ENCODE peak calls at places on chromosomes 5 and 9, in seven cellular contexts. M is heart left ventricle; F is IMR-90; G is left ventricle myocardium inferior; T is CD8-positive, alpha-beta T cell; L is endodermal cell; R is brain microvascular endothelial cell. E is an unnamed sample.

GRCh38 chr5:59768204-59769040 is 125.1 kb downstream of the PDE4D start:
- DNase-seq in T (no peak), M (peak; percentile 51), R (peak; percentile 83), G (peak; percentile 25), L (peak; percentile 75), F (peak; percentile 33), E (peak; percentile 95)

GRCh38 chr9:97860451-97861147 is 7.6 kb downstream of the FOXE1 start:
- DNase-seq in F (no peak), G (no peak), L (peak; percentile 43), R (no peak), T (no peak), M (no peak), E (no peak)

GRCh38 chr5:172872997-172873491 is 39.0 kb downstream of the ERGIC1 start:
- DNase-seq in M (peak; percentile 93), G (peak; percentile 85), R (peak; percentile 68), T (no peak), L (no peak), F (peak; percentile 64), E (no peak)

GRCh38 chr9:4836676-4837075 is 43.9 kb downstream of the RCL1 start:
- DNase-seq in T (no peak), M (no peak), F (peak; percentile 34), L (no peak), G (no peak), R (peak; percentile 53), E (no peak)

GRCh38 chr5:156883316-156883875 is 33.3 kb downstream of the PPP1R2B start:
- DNase-seq in L (no peak), M (no peak), G (no peak), F (no peak), R (no peak), T (no peak), E (no peak)

GRCh38 chr5:87434461-87434860 is 21.7 kb upstream of the CCNH start:
- DNase-seq in R (no peak), G (no peak), F (no peak), L (no peak), T (no peak), M (no peak), E (no peak)

GRCh38 chr9:98310752-98311392 is 55.4 kb upstream of the TBC1D2 start:
- DNase-seq in R (peak; percentile 34), T (no peak), L (no peak), F (peak; percentile 72), G (no peak), M (no peak), E (no peak)

GRCh38 chr5:76953551-76954382 is 922 bp downstream of the CRHBP start:
- DNase-seq in M (no peak), L (peak; percentile 79), R (no peak), G (no peak), F (no peak), T (no peak), E (no peak)

GRCh38 chr9:37503736-37504135 is 18.0 kb downstream of the POLR1E start:
- DNase-seq in L (no peak), M (peak; percentile 55), G (no peak), F (peak; percentile 16), R (peak; percentile 20), T (peak; percentile 27), E (peak; percentile 66)

GRCh38 chr9:110758201-110758600 is 89.6 kb downstream of the MUSK start:
- DNase-seq in G (no peak), L (no peak), F (no peak), R (no peak), M (no peak), T (no peak), E (no peak)

GRCh38 chr9:127898433-127899199 is 787 bp downstream of the ST6GALNAC6 start:
- DNase-seq in L (peak; percentile 73), R (peak; percentile 74), M (peak; percentile 73), F (peak; percentile 89), G (no peak), T (no peak), E (peak; percentile 46)

GRCh38 chr5:14270212-14270702 is 127.1 kb downstream of the TRIO start:
- DNase-seq in L (peak; percentile 76), F (peak; percentile 64), M (peak; percentile 71), R (peak; percentile 73), T (no peak), G (no peak), E (peak; percentile 63)

GRCh38 chr9:129330711-129331279 is 152.7 kb upstream of the IER5L start:
- DNase-seq in M (no peak), R (no peak), F (no peak), G (no peak), L (peak; percentile 63), T (no peak), E (no peak)
- TF ChIP-seq CTCF in M (no peak), R (no peak), F (no peak), G (no peak), L (no peak), T (no peak), E (no peak)

GRCh38 chr9:68898781-68899439 is 115.0 kb downstream of the PRKACG start:
- DNase-seq in L (no peak), M (no peak), R (no peak), T (no peak), F (no peak), G (no peak), E (no peak)

GRCh38 chr9:68897557-68898145 is 116.3 kb downstream of the PRKACG start:
- DNase-seq in L (no peak), G (no peak), M (no peak), R (no peak), F (no peak), T (no peak), E (no peak)

GRCh38 chr9:68894502-68894901 is 119.4 kb downstream of the PRKACG start:
- DNase-seq in G (no peak), F (no peak), R (peak; percentile 2), M (no peak), T (no peak), L (no peak), E (no peak)

GRCh38 chr9:68896495-68896894 is 117.4 kb downstream of the PRKACG start:
- DNase-seq in R (peak; percentile 0), L (no peak), F (no peak), T (no peak), M (no peak), G (no peak), E (no peak)

DNA sequence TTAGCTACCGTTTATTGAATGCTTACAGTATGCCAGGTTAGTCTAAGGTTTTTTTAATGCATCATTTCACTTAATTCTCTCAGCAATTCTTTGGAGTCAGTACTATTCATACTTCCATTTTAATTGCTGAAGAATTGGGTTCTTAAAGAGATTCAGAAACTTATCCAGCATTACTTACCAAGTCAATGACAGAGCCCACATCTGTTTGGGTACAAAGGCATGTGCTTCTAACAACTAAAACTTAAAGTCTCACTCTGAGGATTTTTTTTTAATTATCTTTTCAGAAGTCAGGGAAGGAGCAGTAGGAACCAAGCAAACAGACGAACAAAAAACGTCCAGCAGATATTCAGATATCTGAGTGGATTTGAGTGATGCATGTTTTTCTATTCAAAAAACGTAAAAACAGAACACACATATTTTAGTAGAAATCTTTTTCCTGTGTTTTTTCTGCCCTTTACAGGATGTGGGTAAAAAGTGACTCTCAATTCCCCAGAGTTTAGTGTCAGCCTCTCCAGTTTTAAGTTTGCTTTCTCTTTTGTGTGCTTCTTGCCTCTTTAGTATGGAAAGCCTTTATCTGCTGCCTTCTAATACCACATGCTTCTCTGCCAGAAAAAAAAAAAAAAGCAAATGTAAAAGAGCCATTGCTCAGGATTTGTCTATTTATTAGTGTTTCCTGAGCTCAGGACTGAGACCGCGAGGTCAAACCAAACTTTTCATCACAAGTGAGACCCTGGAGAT is 118.0 kb downstream of the PRKACG start:
- DNase-seq in G (no peak), L (no peak), F (no peak), M (no peak), T (no peak), R (peak; percentile 11), E (no peak)
- H3K27me3 ChIP-seq in G (no peaks in the 10 kb centered on the region), L (no peaks in the 10 kb centered on the region), F (no peaks in the 10 kb centered on the region), M (no peaks in the 10 kb centered on the region), T (no peaks in the 10 kb centered on the region), R (no peaks in the 10 kb centered on the region), E (no peaks in the 10 kb centered on the region)

GRCh38 chr9:114157516-114158176 is 2.3 kb downstream of the COL27A1 start:
- DNase-seq in M (no peak), R (peak; percentile 58), L (no peak), T (no peak), F (peak; percentile 69), G (no peak), E (peak; percentile 85)
- H3K4me3 ChIP-seq in M (no peak overlapping the region), R (no peak overlapping the region), L (peak overlapping the region; percentile 94), T (no peak overlapping the region), F (no peak overlapping the region), G (peak overlapping the region; percentile 80), E (no peak overlapping the region)

GRCh38 chr5:109256486-109256885 is 153.3 kb downstream of the PJA2 start:
- DNase-seq in G (no peak), L (no peak), T (no peak), F (no peak), R (peak; percentile 20), M (no peak), E (no peak)
- TF ChIP-seq CTCF in G (no peak), L (no peak), T (no peak), F (no peak), R (no peak), M (no peak), E (no peak)

E was measured in bronchial epithelial cell.